ENCODE peak calls at places on chromosome 16, in ten cellular contexts. P is KG1; U is left ventricle myocardium inferior; K is stimulated activated CD8-positive, alpha-beta memory T cell treated with anti-CD3 and anti-CD28 coated beads, Interleukin-7, amount 100 ng/mL, for 1 hour; T is skeletal muscle cell; B is heart right ventricle; A is AG10803; O is GM10248; G is OCI-LY7; V is GM23248. D is an unnamed sample.

GRCh38 chr16:66335704-66336329 is 30.7 kb upstream of the CDH5 start:
- DNase-seq in P (no peak), U (peak; percentile 59), K (no peak), T (peak; percentile 61), B (peak; percentile 64), A (peak; percentile 22), O (no peak), G (no peak), V (no peak), D (no peak)

GRCh38 chr16:66228791-66229190 is 137.7 kb upstream of the CDH5 start:
- DNase-seq in P (no peak), U (no peak), K (no peak), T (no peak), B (no peak), A (peak; percentile 10), O (no peak), G (no peak), V (no peak), D (no peak)

GRCh38 chr16:58022601-58023371 is 2.8 kb upstream of the MMP15 start:
- DNase-seq in P (no peak), U (peak; percentile 81), K (no peak), T (no peak), B (peak; percentile 80), A (peak; percentile 78), O (no peak), G (no peak), V (peak; percentile 88), D (no peak)

GRCh38 chr16:84933774-84934571 is 77.4 kb downstream of the ZDHHC7 start:
- DNase-seq in P (no peak), U (peak; percentile 88), K (no peak), T (no peak), B (peak; percentile 86), A (peak; percentile 56), O (no peak), G (no peak), V (peak; percentile 75), D (no peak)

GRCh38 chr16:1564325-1564724 is 30.9 kb downstream of the TMEM204 start:
- DNase-seq in P (no peak), U (no peak), K (no peak), T (no peak), B (no peak), A (no peak), O (no peak), G (no peak), V (no peak), D (no peak)

GRCh38 chr16:526181-527014 is 1.1 kb upstream of the CAPN15 start:
- DNase-seq in P (no peak), U (peak; percentile 56), K (no peak), T (no peak), B (peak; percentile 65), A (peak; percentile 40), O (no peak), G (peak; percentile 46), V (peak; percentile 75), D (no peak)

GRCh38 chr16:31090540-31090939 is 1.8 kb upstream of the PRSS53 start:
- DNase-seq in P (no peak), U (no peak), K (no peak), T (no peak), B (no peak), A (peak; percentile 42), O (no peak), G (no peak), V (peak; percentile 84), D (no peak)

GRCh38 chr16:80317132-80318098 is 223.4 kb upstream of the DYNLRB2 start:
- DNase-seq in P (no peak), U (no peak), K (no peak), T (no peak), B (no peak), A (no peak), O (no peak), G (no peak), V (no peak), D (no peak)

GRCh38 chr16:27670071-27670825 is 120.3 kb downstream of the KATNIP start:
- DNase-seq in P (no peak), U (no peak), K (no peak), T (no peak), B (no peak), A (no peak), O (no peak), G (no peak), V (no peak), D (no peak)

GRCh38 chr16:54237-54581 is 581 bp downstream of the SNRNP25 start:
- DNase-seq in P (no peak), U (no peak), K (no peak), T (no peak), B (no peak), A (no peak), O (no peak), G (no peak), V (no peak), D (no peak)

GRCh38 chr16:85202631-85203461 is 90.6 kb upstream of the CIBAR2 start:
- DNase-seq in P (no peak), U (peak; percentile 88), K (no peak), T (peak; percentile 82), B (peak; percentile 89), A (peak; percentile 98), O (no peak), G (no peak), V (peak; percentile 88), D (no peak)

GRCh38 chr16:57540387-57540786 is 2.1 kb upstream of the ADGRG5 start:
- DNase-seq in P (no peak), U (no peak), K (no peak), T (no peak), B (no peak), A (no peak), O (no peak), G (no peak), V (no peak), D (no peak)

GRCh38 chr16:30660424-30661251 is 2.4 kb downstream of the FBRS start:
- DNase-seq in P (no peak), U (no peak), K (peak; percentile 54), T (no peak), B (no peak), A (no peak), O (peak; percentile 80), G (peak; percentile 62), V (peak; percentile 50), D (no peak)

GRCh38 chr16:66520406-66521194 is 29.3 kb downstream of the TK2 start:
- DNase-seq in P (peak; percentile 61), U (peak; percentile 59), K (no peak), T (no peak), B (peak; percentile 47), A (no peak), O (no peak), G (peak; percentile 15), V (no peak), D (no peak)

GRCh38 chr16:88478889-88479794 is 26.1 kb downstream of the ZFPM1 start:
- DNase-seq in P (no peak), U (no peak), K (no peak), T (no peak), B (no peak), A (no peak), O (peak; percentile 50), G (peak; percentile 38), V (no peak), D (no peak)